ENCODE peak calls at places on chromosomes 4 and X, in eight cellular contexts. Y, T, P, H, Z, U, O and L are unnamed samples.

GRCh38 chrX:132226169-132226568 is 6.9 kb upstream of the RAP2C start:
- DNase-seq in U (no peak), P (no peak), Y (no peak), T (no peak), Z (no peak), H (no peak), O (no peak), L (no peak)

GRCh38 chrX:17922303-17922702 is 61.2 kb upstream of the RAI2 start:
- DNase-seq in O (no peak), Z (no peak), U (no peak), Y (no peak), P (no peak), H (no peak), T (no peak), L (no peak)

GRCh38 chrX:130117166-130117565 is 6.9 kb upstream of the ELF4 start:
- DNase-seq in Z (no peak), O (no peak), T (no peak), Y (no peak), H (no peak), P (no peak), U (no peak), L (no peak)

GRCh38 chr4:100820249-100820648 is 302.4 kb upstream of the EMCN start:
- DNase-seq in P (no peak), U (no peak), T (no peak), O (no peak), Y (no peak), H (no peak), Z (no peak), L (no peak)

GRCh38 chrX:41518127-41518840 is 71.1 kb downstream of the NYX start:
- DNase-seq in Z (no peak), U (no peak), H (no peak), P (no peak), T (no peak), O (no peak), Y (no peak), L (peak)

GRCh38 chr4:145216532-145216931 is 36.1 kb upstream of the OTUD4 start:
- DNase-seq in U (peak), O (no peak), P (peak), H (no peak), Z (no peak), Y (no peak), T (no peak), L (no peak)

GRCh38 chr4:23887989-23888388 is 1.9 kb downstream of the PPARGC1A start:
- DNase-seq in O (no peak), T (peak), Z (no peak), Y (peak), H (no peak), U (no peak), P (no peak), L (no peak)

GRCh38 chrX:140087865-140088264 is 122.5 kb upstream of the CXorf66 start:
- DNase-seq in T (no peak), Z (peak), H (no peak), Y (no peak), O (no peak), P (no peak), U (no peak), L (no peak)

GRCh38 chr4:119697887-119698393 is 69.3 kb upstream of the PDE5A start:
- DNase-seq in O (no peak), Z (no peak), Y (no peak), P (peak), T (no peak), U (no peak), H (no peak), L (no peak)

GRCh38 chrX:149453911-149454820 is 50.9 kb downstream of the IDS start:
- DNase-seq in U (no peak), T (no peak), Y (no peak), Z (no peak), P (no peak), O (no peak), H (no peak), L (no peak)

GRCh38 chr4:13966241-13967195 is 339.0 kb upstream of the BOD1L1 start:
- DNase-seq in P (no peak), Y (no peak), U (peak), T (no peak), O (no peak), H (no peak), Z (no peak), L (no peak)
- TF ChIP-seq CTCF in P (no peak), Y (no peak), U (peak), T (no peak), O (no peak), H (no peak), Z (no peak), L (no peak)

GRCh38 chr4:115042496-115042895 is 70.9 kb downstream of the NDST4 start:
- DNase-seq in T (no peak), Z (no peak), H (no peak), Y (no peak), P (no peak), U (no peak), O (no peak), L (no peak)
- TF ChIP-seq CTCF in T (no peak), Z (no peak), H (no peak), Y (no peak), P (peak), U (peak), O (peak), L (no peak)

GRCh38 chr4:175947117-175947722 is 118.4 kb upstream of the WDR17 start:
- DNase-seq in H (no peak), U (peak), P (peak), T (no peak), Z (no peak), Y (no peak), O (no peak), L (no peak)
- TF ChIP-seq CTCF in H (peak), U (peak), P (peak), T (no peak), Z (peak), Y (peak), O (peak), L (peak)

GRCh38 chrX:112473654-112474053 is 206.1 kb downstream of the LHFPL1 start:
- DNase-seq in H (no peak), O (no peak), P (no peak), Y (no peak), Z (no peak), U (no peak), T (no peak), L (no peak)

DNA sequence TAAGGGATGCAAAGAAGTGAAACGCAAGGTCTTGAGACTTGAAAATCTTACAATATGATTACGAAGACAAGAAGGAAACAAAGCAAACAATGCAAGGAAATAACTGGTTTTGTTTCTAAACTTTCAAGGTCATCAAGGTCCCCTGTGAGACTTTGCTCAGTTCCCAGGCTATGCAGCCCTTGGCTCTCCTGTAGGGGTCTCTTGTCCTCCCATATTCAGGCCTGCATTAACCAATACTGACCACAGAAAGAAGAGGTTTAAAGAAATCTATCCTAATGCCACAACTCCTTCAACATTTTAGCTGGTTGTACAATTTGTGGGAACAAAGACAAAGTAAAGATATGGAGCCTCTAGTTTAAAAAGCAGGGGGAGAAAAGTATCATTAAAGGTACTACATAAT is 209.2 kb downstream of the LHFPL1 start:
- DNase-seq in U (no peak), Y (no peak), P (no peak), Z (no peak), H (no peak), T (no peak), O (no peak), L (no peak)
- TF ChIP-seq CTCF in U (no peak), Y (no peak), P (no peak), Z (no peak), H (no peak), T (no peak), O (no peak), L (no peak)